ENCODE peak calls at places on chromosomes 1 and 21, in six cellular contexts. E is endothelial cell of umbilical vein, W is GM12878, X is HepG2, P is A549, D is K562. A is an unnamed sample.

GRCh38 chr1:36384542-36385409 is 948 bp downstream of the STK40 start:
- DNase-seq in W (no peak), P (peak; percentile 31), X (peak; percentile 89), D (peak; percentile 71), E (peak; percentile 41), A (peak; percentile 71)

GRCh38 chr1:192601145-192602048 is 25.8 kb downstream of the RGS1 start:
- DNase-seq in E (no peak), D (no peak), W (no peak), P (no peak), X (no peak), A (peak; percentile 17)

GRCh38 chr1:93345633-93346471 is at the start of gene DR1:
- DNase-seq in D (peak; percentile 91), W (peak; percentile 67), P (peak; percentile 88), E (peak; percentile 94), X (peak; percentile 85), A (peak; percentile 95)

GRCh38 chr1:226597616-226598454 is 49.3 kb downstream of the STUM start:
- DNase-seq in D (no peak), W (no peak), X (no peak), E (no peak), P (no peak), A (no peak)

GRCh38 chr1:213014642-213015041 is 1.0 kb downstream of the ANGEL2 start:
- DNase-seq in E (no peak), P (peak; percentile 10), D (no peak), X (peak; percentile 16), W (no peak), A (peak; percentile 68)

GRCh38 chr1:51729824-51730284 is 113.0 kb downstream of the OSBPL9 start:
- DNase-seq in E (no peak), X (no peak), D (no peak), W (no peak), P (peak; percentile 21), A (peak; percentile 83)

GRCh38 chr1:98119793-98120192 is 199.0 kb upstream of the DPYD start:
- DNase-seq in W (no peak), E (no peak), D (no peak), X (no peak), P (peak; percentile 7), A (peak; percentile 26)

GRCh38 chr21:46178961-46179360 is 5.3 kb downstream of the SPATC1L start:
- DNase-seq in P (no peak), D (no peak), E (no peak), W (no peak), X (no peak), A (no peak)

GRCh38 chr1:180033387-180033786 is 78.8 kb downstream of the CEP350 start:
- DNase-seq in E (no peak), X (no peak), D (no peak), W (no peak), P (no peak), A (no peak)

GRCh38 chr1:2407166-2407990 is 5.0 kb downstream of the PEX10 start:
- DNase-seq in E (no peak), X (no peak), D (no peak), W (no peak), P (no peak), A (no peak)

GRCh38 chr1:239997515-239998311 is 94.0 kb upstream of the FMN2 start:
- DNase-seq in D (no peak), E (no peak), P (peak; percentile 45), X (no peak), W (no peak), A (no peak)

GRCh38 chr1:117501275-117501674 is 104.6 kb upstream of the TENT5C start:
- DNase-seq in D (no peak), W (no peak), X (no peak), E (no peak), P (no peak), A (no peak)

GRCh38 chr21:45254557-45254930 is 33.2 kb downstream of the POFUT2 start:
- DNase-seq in X (no peak), D (no peak), W (no peak), E (no peak), P (no peak), A (no peak)

GRCh38 chr1:206658264-206658980 is 23.1 kb downstream of the DYRK3 start:
- DNase-seq in W (no peak), P (peak; percentile 17), E (peak; percentile 26), X (no peak), D (peak; percentile 92), A (peak; percentile 71)

GRCh38 chr1:171381866-171382210 is 67.9 kb downstream of the FMO4 start:
- DNase-seq in D (no peak), P (no peak), W (no peak), X (no peak), E (no peak), A (no peak)

GRCh38 chr1:186286615-186287317 is 88.3 kb downstream of the TPR start:
- DNase-seq in E (peak; percentile 73), X (no peak), W (no peak), D (no peak), P (no peak), A (no peak)

GRCh38 chr1:14602131-14602530 is 3.6 kb downstream of the KAZN start:
- DNase-seq in X (no peak), W (no peak), P (no peak), E (no peak), D (no peak), A (no peak)

GRCh38 chr1:41102653-41103052 is 81.1 kb upstream of the SLFNL1 start:
- DNase-seq in W (no peak), X (no peak), P (no peak), D (no peak), E (no peak), A (no peak)

GRCh38 chr21:41973861-41974751 is 20.3 kb upstream of the C2CD2 start:
- DNase-seq in E (peak; percentile 14), X (peak; percentile 50), P (peak; percentile 23), D (peak; percentile 47), W (no peak), A (peak; percentile 89)

GRCh38 chr1:38541223-38541622 is 318.3 kb downstream of the RRAGC start:
- DNase-seq in W (no peak), D (peak; percentile 52), E (no peak), X (no peak), P (no peak), A (no peak)

GRCh38 chr1:61975621-61976020 is 219.0 kb upstream of the L1TD1 start:
- DNase-seq in D (no peak), E (no peak), X (no peak), W (no peak), P (no peak), A (no peak)

GRCh38 chr1:30982937-30983336 is 74.4 kb upstream of the SDC3 start:
- DNase-seq in E (no peak), W (no peak), D (no peak), P (no peak), X (no peak), A (peak; percentile 44)
- TF ChIP-seq MYC in E (no peak), W (no peak), D (no peak), P (no peak), X (no peak), A (no peak)

GRCh38 chr1:234479310-234479559 is 256 bp upstream of the TARBP1 start:
- DNase-seq in W (no peak), P (no peak), X (no peak), D (no peak), E (no peak), A (no peak)

GRCh38 chr1:234479866-234480265 is 887 bp upstream of the TARBP1 start:
- DNase-seq in P (no peak), X (no peak), D (no peak), E (no peak), W (no peak), A (no peak)

GRCh38 chr1:234478481-234479309 is at the start of gene TARBP1:
- DNase-seq in W (no peak), E (peak; percentile 75), D (peak; percentile 95), P (peak; percentile 77), X (peak; percentile 66), A (peak; percentile 90)

GRCh38 chr1:234477373-234478151 is 1.4 kb downstream of the TARBP1 start:
- DNase-seq in P (no peak), X (no peak), E (no peak), W (no peak), D (no peak), A (no peak)

DNA sequence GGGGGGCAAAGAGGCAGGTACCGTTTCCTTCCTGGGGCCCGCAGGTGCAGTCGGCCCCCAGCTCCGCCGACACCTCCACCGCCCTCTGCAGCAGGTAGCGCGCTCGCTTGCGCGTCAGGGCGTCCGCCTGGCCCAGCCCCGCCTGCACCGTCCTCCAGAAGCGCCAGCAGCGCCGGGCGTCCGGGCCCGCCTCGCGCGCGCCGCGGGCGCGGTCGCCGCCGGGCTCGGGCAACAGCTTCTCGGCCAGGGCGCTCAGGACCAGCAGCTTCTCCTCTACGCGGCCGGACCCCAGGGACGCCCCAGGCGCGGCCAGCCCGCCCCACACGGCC is 863 bp downstream of the TARBP1 start:
- DNase-seq in E (no peak), P (peak; percentile 63), D (peak; percentile 70), W (no peak), X (peak; percentile 33), A (no peak)
- TF ChIP-seq POLR2A in E (peak; percentile 32), P (peak; percentile 16), D (no peak), W (peak; percentile 60), X (peak; percentile 39), A (no peak)

DNA sequence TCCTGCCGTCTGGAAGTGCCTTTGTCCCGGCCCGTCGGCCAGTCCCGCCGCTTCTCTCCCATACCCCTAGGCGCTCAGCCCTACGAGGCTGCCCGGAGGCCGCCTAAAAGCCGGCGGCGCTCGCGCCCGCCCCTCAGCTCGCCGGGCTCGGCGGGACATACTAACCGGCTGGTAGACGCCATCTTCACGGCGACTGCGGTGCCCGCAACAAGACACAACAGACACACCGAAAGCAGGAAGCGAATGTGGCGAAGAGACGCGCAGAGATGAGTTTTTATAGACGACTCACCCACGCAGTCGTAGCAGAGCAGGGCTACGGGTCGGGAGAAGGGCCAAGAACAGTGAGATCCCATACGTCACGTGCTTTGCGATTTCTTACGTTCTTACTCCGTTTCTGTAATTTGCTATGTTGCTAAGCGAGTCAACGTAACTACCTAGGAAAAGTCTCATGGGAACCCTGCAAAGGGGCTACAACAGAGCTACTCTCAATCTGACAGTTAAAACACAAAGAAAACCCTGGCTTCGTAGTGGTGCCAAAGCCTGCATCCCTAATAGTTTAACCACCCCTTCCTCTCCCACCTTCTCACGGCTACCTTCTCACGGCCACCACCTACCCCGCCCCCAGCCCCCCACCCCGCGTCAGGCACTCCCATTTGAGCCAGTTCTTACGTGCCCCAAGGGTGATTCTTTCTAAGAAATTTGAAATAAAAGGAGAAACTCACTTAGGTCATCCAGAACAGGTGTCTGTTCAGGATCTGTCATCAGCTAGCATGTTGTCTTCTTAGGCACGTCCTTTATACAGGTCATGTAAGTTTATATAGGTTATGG is at the start of gene GTF2B:
- DNase-seq in W (peak; percentile 96), X (peak; percentile 89), P (peak; percentile 95), E (peak; percentile 96), D (peak; percentile 77), A (peak; percentile 96)
- TF ChIP-seq CTCF in W (no peak), X (peak; percentile 5), P (no peak), E (no peak), D (no peak), A (no peak)

GRCh38 chr1:245380790-245381535 is 226.2 kb downstream of the KIF26B start:
- DNase-seq in P (no peak), E (no peak), W (no peak), X (no peak), D (peak; percentile 38), A (no peak)
- TF ChIP-seq MYC in P (no peak), E (no peak), W (no peak), X (no peak), D (no peak), A (no peak)